ENCODE peak calls at places on chromosomes 11 and 22, in six cellular contexts. U is NCI-H345, O is amygdala, F is HFF-Myc, L is endothelial cell, T is left cardiac atrium. C is an unnamed sample.

GRCh38 chr11:34886609-34887008 is 29.6 kb downstream of the APIP start:
- DNase-seq in U (no peak), O (no peak), F (no peak), L (no peak), T (no peak), C (no peak)

GRCh38 chr11:66291706-66292542 is at the start of gene TMEM151A:
- DNase-seq in U (peak), O (no peak), F (no peak), L (no peak), T (no peak), C (no peak)

GRCh38 chr11:91998466-91998865 is 226.2 kb upstream of the FAT3 start:
- DNase-seq in U (peak), O (no peak), F (no peak), L (no peak), T (no peak), C (no peak)

GRCh38 chr11:132821027-132821426 is 711.3 kb downstream of the OPCML start:
- DNase-seq in U (no peak), O (no peak), F (no peak), L (no peak), T (no peak), C (peak)

GRCh38 chr11:65625628-65626342 is 10.2 kb downstream of the PCNX3 start:
- DNase-seq in U (no peak), O (no peak), F (no peak), L (peak), T (peak), C (no peak)

GRCh38 chr22:20031732-20032406 is 11.0 kb downstream of the TANGO2 start:
- DNase-seq in U (peak), O (no peak), F (no peak), L (no peak), T (no peak), C (no peak)

GRCh38 chr11:83599066-83599465 is 312.9 kb upstream of the CCDC90B start:
- DNase-seq in U (no peak), O (no peak), F (no peak), L (no peak), T (no peak), C (no peak)

GRCh38 chr22:30309981-30310672 is 16.6 kb downstream of the TBC1D10A start:
- DNase-seq in U (no peak), O (no peak), F (no peak), L (no peak), T (peak), C (no peak)

GRCh38 chr22:38246692-38247091 is 26.1 kb downstream of the TMEM184B start:
- DNase-seq in U (no peak), O (no peak), F (no peak), L (no peak), T (peak), C (no peak)

GRCh38 chr22:33746501-33746928 is 173.8 kb downstream of the LARGE1 start:
- DNase-seq in U (no peak), O (no peak), F (no peak), L (no peak), T (no peak), C (no peak)

GRCh38 chr11:61875698-61876097 is 15.6 kb downstream of the FADS3 start:
- DNase-seq in U (no peak), O (no peak), F (no peak), L (no peak), T (no peak), C (no peak)

GRCh38 chr22:50102946-50103345 is 13.1 kb downstream of the MOV10L1 start:
- DNase-seq in U (peak), O (no peak), F (no peak), L (no peak), T (no peak), C (no peak)

GRCh38 chr22:36930041-36930935 is 16.9 kb downstream of the CSF2RB start:
- DNase-seq in U (no peak), O (no peak), F (no peak), L (no peak), T (no peak), C (no peak)

GRCh38 chr22:48299801-48300200 is 1527.9 kb downstream of the BRD1 start:
- DNase-seq in U (no peak), O (no peak), F (no peak), L (no peak), T (no peak), C (no peak)

GRCh38 chr11:8256271-8257002 is 7.2 kb downstream of the LMO1 start:
- DNase-seq in U (no peak), O (no peak), F (no peak), L (no peak), T (no peak), C (no peak)

GRCh38 chr11:130839950-130840666 is 76.2 kb downstream of the SNX19 start:
- DNase-seq in U (no peak), O (no peak), F (no peak), L (no peak), T (no peak), C (peak)

GRCh38 chr11:72752088-72752914 is at the start of gene ARAP1:
- DNase-seq in U (peak), O (no peak), F (no peak), L (peak), T (peak), C (no peak)

GRCh38 chr11:15697437-15698236 is 582.9 kb downstream of the INSC start:
- DNase-seq in U (no peak), O (no peak), F (no peak), L (no peak), T (no peak), C (no peak)

GRCh38 chr11:13745165-13745564 is 76.7 kb downstream of the FAR1 start:
- DNase-seq in U (no peak), O (no peak), F (no peak), L (no peak), T (peak), C (no peak)

GRCh38 chr11:109644158-109644557 is 222.2 kb downstream of the C11orf87 start:
- DNase-seq in U (peak), O (no peak), F (peak), L (no peak), T (peak), C (no peak)

GRCh38 chr22:39309881-39310714 is 9.3 kb downstream of the RPL3 start:
- DNase-seq in U (no peak), O (no peak), F (no peak), L (no peak), T (no peak), C (no peak)

GRCh38 chr11:16511109-16511806 is 154.9 kb upstream of the SOX6 start:
- DNase-seq in U (peak), O (no peak), F (peak), L (no peak), T (no peak), C (no peak)

GRCh38 chr22:24134090-24134846 is 47.0 kb upstream of the SUSD2 start:
- DNase-seq in U (no peak), O (no peak), F (no peak), L (no peak), T (no peak), C (no peak)

GRCh38 chr11:57466680-57467079 is 6.4 kb downstream of the RTN4RL2 start:
- DNase-seq in U (no peak), O (no peak), F (no peak), L (no peak), T (no peak), C (no peak)

GRCh38 chr22:27224485-27225364 is 567.3 kb downstream of the MIAT start:
- DNase-seq in U (no peak), O (no peak), F (no peak), L (no peak), T (peak), C (peak)

GRCh38 chr22:31695423-31695822 is 33.4 kb upstream of the PISD start:
- DNase-seq in U (no peak), O (no peak), F (no peak), L (no peak), T (no peak), C (no peak)

GRCh38 chr11:72039108-72039850 is 40.6 kb downstream of the IL18BP start:
- DNase-seq in U (no peak), O (no peak), F (peak), L (no peak), T (peak), C (no peak)

GRCh38 chr22:31612891-31613285 is 49.1 kb downstream of the PISD start:
- DNase-seq in U (no peak), O (no peak), F (no peak), L (no peak), T (no peak), C (no peak)

GRCh38 chr11:112241486-112241885 is 15.3 kb downstream of the PTS start:
- DNase-seq in U (no peak), O (no peak), F (no peak), L (no peak), T (no peak), C (no peak)

GRCh38 chr22:23718371-23719165 is 27.8 kb downstream of the RGL4 start:
- DNase-seq in U (no peak), O (no peak), F (no peak), L (no peak), T (no peak), C (no peak)

GRCh38 chr11:42631223-42631843 is 680.5 kb upstream of the API5 start:
- DNase-seq in U (no peak), O (no peak), F (no peak), L (no peak), T (no peak), C (no peak)

GRCh38 chr11:79312591-79313267 is 128.1 kb downstream of the TENM4 start:
- DNase-seq in U (peak), O (no peak), F (no peak), L (no peak), T (no peak), C (no peak)